ENCODE peak calls at places on chromosomes 6 and 20, in six cellular contexts. B is WERI-Rb-1; L is T-helper 2 cell; Z is central memory CD4-positive, alpha-beta T cell; I is right cardiac atrium; Q is AG04449. G is an unnamed sample.

GRCh38 chr6:140344149-140344913 is 969.9 kb upstream of the CITED2 start:
- DNase-seq in B (no peak), L (no peak), Z (no peak), I (no peak), Q (peak), G (peak)

GRCh38 chr20:5400164-5400762 is 83.5 kb upstream of the PROKR2 start:
- DNase-seq in B (no peak), L (no peak), Z (no peak), I (no peak), Q (no peak), G (peak)

GRCh38 chr6:138107078-138107751 is at the start of gene PERP:
- DNase-seq in B (peak), L (peak), Z (peak), I (peak), Q (no peak), G (peak)

GRCh38 chr6:106117579-106117978 is 31.4 kb downstream of the PRDM1 start:
- DNase-seq in B (no peak), L (no peak), Z (peak), I (no peak), Q (no peak), G (no peak)

GRCh38 chr6:43521836-43522235 is 4.9 kb downstream of the POLR1C start:
- DNase-seq in B (no peak), L (no peak), Z (no peak), I (no peak), Q (no peak), G (peak)

GRCh38 chr6:122770835-122771601 is 8.5 kb upstream of the FABP7 start:
- DNase-seq in B (peak), L (no peak), Z (no peak), I (no peak), Q (no peak), G (no peak)

GRCh38 chr6:40543133-40543532 is 44.0 kb downstream of the LRFN2 start:
- DNase-seq in B (no peak), L (no peak), Z (no peak), I (no peak), Q (no peak), G (no peak)

GRCh38 chr20:46057856-46058655 is 29.0 kb downstream of the SLC12A5 start:
- DNase-seq in B (no peak), L (no peak), Z (peak), I (peak), Q (no peak), G (peak)

GRCh38 chr6:107800564-107801164 is 23.4 kb downstream of the SCML4 start:
- DNase-seq in B (no peak), L (no peak), Z (no peak), I (no peak), Q (no peak), G (no peak)

GRCh38 chr6:58290177-58290576 is 972.7 kb downstream of the PRIM2 start:
- DNase-seq in B (no peak), L (no peak), Z (no peak), I (no peak), Q (no peak), G (no peak)

GRCh38 chr6:91486200-91486599 is 899.3 kb upstream of the MAP3K7 start:
- DNase-seq in B (no peak), L (no peak), Z (no peak), I (no peak), Q (no peak), G (no peak)

GRCh38 chr20:46357030-46357514 is 48.8 kb upstream of the CDH22 start:
- DNase-seq in B (no peak), L (no peak), Z (no peak), I (peak), Q (no peak), G (no peak)

GRCh38 chr6:37049990-37050853 is 44.8 kb downstream of the FGD2 start:
- DNase-seq in B (no peak), L (no peak), Z (peak), I (peak), Q (no peak), G (no peak)

GRCh38 chr6:131210469-131210868 is 75.2 kb downstream of the AKAP7 start:
- DNase-seq in B (no peak), L (no peak), Z (no peak), I (no peak), Q (no peak), G (no peak)

GRCh38 chr20:9978395-9979004 is 56.3 kb upstream of the ANKEF1 start:
- DNase-seq in B (peak), L (no peak), Z (peak), I (no peak), Q (peak), G (peak)

GRCh38 chr6:84547341-84547794 is 217.0 kb downstream of the TBX18 start:
- DNase-seq in B (peak), L (no peak), Z (no peak), I (no peak), Q (no peak), G (no peak)

GRCh38 chr20:39960522-39961420 is 728.3 kb downstream of the MAFB start:
- DNase-seq in B (no peak), L (no peak), Z (no peak), I (peak), Q (no peak), G (no peak)

GRCh38 chr6:46444772-46445454 is 46.3 kb downstream of the RCAN2 start:
- DNase-seq in B (no peak), L (no peak), Z (no peak), I (no peak), Q (no peak), G (no peak)

GRCh38 chr6:107493158-107494057 is 3.5 kb downstream of the SOBP start:
- DNase-seq in B (peak), L (no peak), Z (no peak), I (peak), Q (no peak), G (no peak)

GRCh38 chr6:80771941-80772340 is 665.5 kb downstream of the BCKDHB start:
- DNase-seq in B (no peak), L (no peak), Z (no peak), I (no peak), Q (no peak), G (peak)

GRCh38 chr6:36244641-36245280 is 25.1 kb upstream of the PNPLA1 start:
- DNase-seq in B (no peak), L (no peak), Z (no peak), I (no peak), Q (no peak), G (peak)

GRCh38 chr6:19538086-19538485 is 299.1 kb upstream of the ID4 start:
- DNase-seq in B (no peak), L (no peak), Z (no peak), I (peak), Q (no peak), G (no peak)

GRCh38 chr6:165119231-165120020 is 190.0 kb downstream of the C6orf118 start:
- DNase-seq in B (no peak), L (no peak), Z (no peak), I (no peak), Q (no peak), G (no peak)